ENCODE peak calls at places on chromosomes 7 and 10, in ten cellular contexts. One of them, this sample, is unnamed.

GRCh38 chr7:90771281-90771680 is 175.2 kb downstream of the CDK14 start:
- DNase-seq in spleen: no peak
- DNase-seq in cardiac muscle cell: peak; percentile 20
- DNase-seq in small intestine: no peak
- DNase-seq in heart left ventricle: no peak
- DNase-seq in GM23248: peak; percentile 79
- DNase-seq in neural progenitor cell: no peak
- DNase-seq in uterus: no peak
- DNase-seq in upper lobe of right lung: no peak
- DNase-seq in psoas muscle: no peak
- DNase-seq in this sample: no peak

GRCh38 chr7:132205515-132205914 is 370.8 kb downstream of the PLXNA4 start:
- DNase-seq in neural progenitor cell: no peak
- DNase-seq in psoas muscle: no peak
- DNase-seq in spleen: no peak
- DNase-seq in upper lobe of right lung: no peak
- DNase-seq in GM23248: no peak
- DNase-seq in heart left ventricle: no peak
- DNase-seq in uterus: no peak
- DNase-seq in small intestine: no peak
- DNase-seq in cardiac muscle cell: no peak
- DNase-seq in this sample: no peak

GRCh38 chr10:77899080-77899477 is 27.5 kb downstream of the DLG5 start:
- DNase-seq in small intestine: peak; percentile 92
- DNase-seq in neural progenitor cell: no peak
- DNase-seq in heart left ventricle: no peak
- DNase-seq in spleen: no peak
- DNase-seq in GM23248: peak; percentile 88
- DNase-seq in uterus: no peak
- DNase-seq in psoas muscle: no peak
- DNase-seq in upper lobe of right lung: no peak
- DNase-seq in cardiac muscle cell: peak; percentile 62
- DNase-seq in this sample: peak; percentile 58

GRCh38 chr10:86385806-86386205 is 19.2 kb upstream of the GRID1 start:
- DNase-seq in small intestine: no peak
- DNase-seq in heart left ventricle: no peak
- DNase-seq in upper lobe of right lung: peak; percentile 6
- DNase-seq in cardiac muscle cell: no peak
- DNase-seq in uterus: no peak
- DNase-seq in neural progenitor cell: no peak
- DNase-seq in psoas muscle: no peak
- DNase-seq in GM23248: no peak
- DNase-seq in spleen: no peak
- DNase-seq in this sample: no peak

GRCh38 chr10:80144302-80145131 is 12.0 kb downstream of the PLAC9 start:
- DNase-seq in psoas muscle: peak; percentile 45
- DNase-seq in spleen: peak; percentile 86
- DNase-seq in GM23248: peak; percentile 35
- DNase-seq in heart left ventricle: no peak
- DNase-seq in cardiac muscle cell: no peak
- DNase-seq in neural progenitor cell: no peak
- DNase-seq in upper lobe of right lung: no peak
- DNase-seq in small intestine: peak; percentile 71
- DNase-seq in uterus: no peak
- DNase-seq in this sample: no peak

GRCh38 chr7:101975046-101975445 is 157.6 kb downstream of the CUX1 start:
- DNase-seq in neural progenitor cell: no peak
- DNase-seq in psoas muscle: no peak
- DNase-seq in upper lobe of right lung: no peak
- DNase-seq in GM23248: no peak
- DNase-seq in uterus: no peak
- DNase-seq in spleen: no peak
- DNase-seq in cardiac muscle cell: no peak
- DNase-seq in heart left ventricle: no peak
- DNase-seq in small intestine: no peak
- DNase-seq in this sample: no peak

GRCh38 chr10:42990016-42990720 is 86.7 kb upstream of the RET start:
- DNase-seq in psoas muscle: no peak
- DNase-seq in neural progenitor cell: no peak
- DNase-seq in upper lobe of right lung: peak; percentile 52
- DNase-seq in heart left ventricle: no peak
- DNase-seq in small intestine: no peak
- DNase-seq in uterus: no peak
- DNase-seq in GM23248: no peak
- DNase-seq in cardiac muscle cell: no peak
- DNase-seq in spleen: peak; percentile 51
- DNase-seq in this sample: no peak

GRCh38 chr10:103278862-103279298 is 1.9 kb downstream of the INA start:
- DNase-seq in uterus: no peak
- DNase-seq in GM23248: peak; percentile 71
- DNase-seq in spleen: no peak
- DNase-seq in cardiac muscle cell: peak; percentile 71
- DNase-seq in small intestine: peak; percentile 15
- DNase-seq in heart left ventricle: no peak
- DNase-seq in neural progenitor cell: peak; percentile 90
- DNase-seq in psoas muscle: peak; percentile 39
- DNase-seq in upper lobe of right lung: peak; percentile 70
- DNase-seq in this sample: peak; percentile 48

GRCh38 chr7:95684037-95684436 is 87.7 kb upstream of the PDK4 start:
- DNase-seq in GM23248: peak; percentile 65
- DNase-seq in small intestine: peak; percentile 19
- DNase-seq in heart left ventricle: no peak
- DNase-seq in spleen: no peak
- DNase-seq in uterus: no peak
- DNase-seq in psoas muscle: no peak
- DNase-seq in neural progenitor cell: peak; percentile 27
- DNase-seq in upper lobe of right lung: no peak
- DNase-seq in cardiac muscle cell: peak; percentile 75
- DNase-seq in this sample: peak; percentile 67

GRCh38 chr10:106525871-106526270 is 638.6 kb downstream of the SORCS1 start:
- DNase-seq in cardiac muscle cell: no peak
- DNase-seq in upper lobe of right lung: no peak
- DNase-seq in small intestine: no peak
- DNase-seq in neural progenitor cell: no peak
- DNase-seq in spleen: no peak
- DNase-seq in heart left ventricle: no peak
- DNase-seq in GM23248: no peak
- DNase-seq in uterus: no peak
- DNase-seq in psoas muscle: no peak
- DNase-seq in this sample: no peak

GRCh38 chr7:135853499-135853898 is 104.9 kb upstream of the FAM180A start:
- DNase-seq in spleen: no peak
- DNase-seq in upper lobe of right lung: no peak
- DNase-seq in neural progenitor cell: no peak
- DNase-seq in small intestine: no peak
- DNase-seq in heart left ventricle: no peak
- DNase-seq in uterus: no peak
- DNase-seq in GM23248: peak; percentile 58
- DNase-seq in cardiac muscle cell: no peak
- DNase-seq in psoas muscle: no peak
- DNase-seq in this sample: peak; percentile 42

DNA sequence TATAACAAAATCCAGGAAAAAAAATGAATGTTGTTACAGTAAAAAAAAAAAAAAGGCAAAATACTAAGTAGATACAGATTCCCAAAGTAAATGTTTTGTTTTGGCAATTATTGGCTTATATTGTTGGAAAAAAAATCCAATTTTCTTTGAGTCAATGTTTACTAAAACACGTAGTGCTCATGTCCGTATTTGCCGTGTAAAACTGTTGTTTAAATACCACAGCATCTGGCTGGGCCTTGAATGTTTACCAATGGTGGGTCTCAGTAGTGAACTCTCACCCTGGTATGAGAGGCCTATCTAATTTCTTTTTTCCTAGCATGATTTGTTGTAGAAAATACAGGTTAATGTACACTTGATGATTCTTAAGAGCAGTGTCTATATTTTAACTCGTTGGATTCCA is 41.4 kb upstream of the SLC26A5 start:
- DNase-seq in GM23248: no peak
- DNase-seq in spleen: no peak
- DNase-seq in small intestine: peak; percentile 29
- DNase-seq in neural progenitor cell: no peak
- DNase-seq in heart left ventricle: no peak
- DNase-seq in upper lobe of right lung: no peak
- DNase-seq in cardiac muscle cell: no peak
- DNase-seq in psoas muscle: no peak
- DNase-seq in uterus: no peak
- DNase-seq in this sample: no peak
- H3K27me3 ChIP-seq in GM23248: no peaks in the 10 kb centered on the region
- H3K27me3 ChIP-seq in spleen: peaks cover 11% of the 10 kb centered on the region
- H3K27me3 ChIP-seq in small intestine: peaks cover 1% of the 10 kb centered on the region
- H3K27me3 ChIP-seq in neural progenitor cell: peaks cover 20% of the 10 kb centered on the region
- H3K27me3 ChIP-seq in heart left ventricle: no peaks in the 10 kb centered on the region
- H3K27me3 ChIP-seq in upper lobe of right lung: no peaks in the 10 kb centered on the region
- H3K27me3 ChIP-seq in cardiac muscle cell: no peaks in the 10 kb centered on the region
- H3K27me3 ChIP-seq in psoas muscle: no peaks in the 10 kb centered on the region
- H3K27me3 ChIP-seq in uterus: no peaks in the 10 kb centered on the region
- H3K27me3 ChIP-seq in this sample: no peaks in the 10 kb centered on the region

DNA sequence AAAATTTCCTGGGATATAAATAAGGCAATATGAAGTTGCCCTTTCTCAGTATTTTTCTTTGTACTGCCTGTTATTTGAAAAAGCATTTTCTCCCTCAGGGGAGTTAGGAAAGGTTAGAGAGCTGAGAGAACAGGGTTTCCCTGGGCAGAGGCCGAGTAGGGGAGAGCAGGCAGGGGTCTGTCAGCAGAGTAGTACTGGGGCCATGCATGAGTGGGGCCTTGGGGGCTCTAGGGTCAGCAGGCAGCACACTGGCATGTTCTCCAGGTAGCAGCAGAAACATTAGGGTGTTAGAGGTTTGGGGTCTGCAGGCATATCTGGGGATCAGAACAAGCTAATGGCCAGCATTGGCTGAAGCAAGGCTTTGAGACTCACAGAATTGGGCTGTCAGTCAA is 56.4 kb downstream of the KLRG2 start:
- DNase-seq in uterus: no peak
- DNase-seq in psoas muscle: no peak
- DNase-seq in heart left ventricle: no peak
- DNase-seq in GM23248: no peak
- DNase-seq in cardiac muscle cell: no peak
- DNase-seq in neural progenitor cell: no peak
- DNase-seq in small intestine: no peak
- DNase-seq in spleen: no peak
- DNase-seq in upper lobe of right lung: no peak
- DNase-seq in this sample: no peak
- H3K27ac ChIP-seq in uterus: no peak overlapping the region
- H3K27ac ChIP-seq in psoas muscle: no peak overlapping the region
- H3K27ac ChIP-seq in heart left ventricle: peak overlapping the region; percentile 32
- H3K27ac ChIP-seq in GM23248: no peak overlapping the region
- H3K27ac ChIP-seq in cardiac muscle cell: no peak overlapping the region
- H3K27ac ChIP-seq in neural progenitor cell: peak overlapping the region; percentile 38
- H3K27ac ChIP-seq in small intestine: no peak overlapping the region
- H3K27ac ChIP-seq in spleen: no peak overlapping the region
- H3K27ac ChIP-seq in upper lobe of right lung: no peak overlapping the region
- H3K27ac ChIP-seq in this sample: no peak overlapping the region

DNA sequence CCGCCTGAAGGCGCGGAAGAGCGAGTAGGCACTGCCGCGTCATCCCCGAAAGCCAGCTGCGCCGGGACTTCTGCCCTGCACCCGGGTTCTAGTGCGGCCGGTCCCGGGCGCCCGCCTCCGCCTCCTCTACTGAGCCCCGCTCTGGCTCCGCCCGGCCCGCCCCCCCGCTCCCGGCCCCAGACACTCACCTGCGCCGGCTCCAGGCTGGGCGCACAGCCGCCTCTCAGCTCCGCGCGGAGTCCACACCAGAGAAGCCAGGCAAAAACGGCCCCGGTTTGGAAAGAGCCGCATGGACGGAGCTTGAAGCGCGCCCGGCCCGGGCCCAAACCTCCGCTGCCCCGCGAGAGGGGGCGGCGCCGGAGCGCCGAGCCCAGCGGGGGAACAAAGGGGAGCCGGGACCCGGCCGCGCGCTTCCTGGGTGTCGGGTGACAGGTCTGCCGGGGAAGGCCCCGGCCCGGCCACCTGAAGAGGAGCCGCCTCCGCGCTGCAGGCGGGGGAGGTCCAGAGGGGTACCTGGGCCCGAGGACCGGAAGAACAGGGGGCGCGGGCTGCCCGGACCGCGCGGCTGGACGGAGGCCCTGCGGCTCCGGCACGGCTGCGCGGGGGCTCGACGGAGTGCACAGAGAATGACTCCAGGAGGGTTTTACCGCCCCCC is 168.2 kb downstream of the NRF1 start:
- DNase-seq in cardiac muscle cell: no peak
- DNase-seq in small intestine: peak; percentile 51
- DNase-seq in psoas muscle: no peak
- DNase-seq in spleen: peak; percentile 81
- DNase-seq in GM23248: peak; percentile 52
- DNase-seq in uterus: no peak
- DNase-seq in neural progenitor cell: peak; percentile 85
- DNase-seq in heart left ventricle: no peak
- DNase-seq in upper lobe of right lung: peak; percentile 91
- DNase-seq in this sample: peak; percentile 69
- H3K4me3 ChIP-seq in cardiac muscle cell: peak overlapping the region; percentile 20
- H3K4me3 ChIP-seq in small intestine: peak overlapping the region; percentile 58
- H3K4me3 ChIP-seq in psoas muscle: peak overlapping the region; percentile 70
- H3K4me3 ChIP-seq in spleen: peak overlapping the region; percentile 54
- H3K4me3 ChIP-seq in GM23248: peak overlapping the region; percentile 25
- H3K4me3 ChIP-seq in uterus: peak overlapping the region; percentile 28
- H3K4me3 ChIP-seq in neural progenitor cell: peak overlapping the region; percentile 41
- H3K4me3 ChIP-seq in heart left ventricle: peak overlapping the region; percentile 44
- H3K4me3 ChIP-seq in upper lobe of right lung: peak overlapping the region; percentile 55
- H3K4me3 ChIP-seq in this sample: peak overlapping the region; percentile 98

GRCh38 chr7:37915438-37915837 is 1.2 kb downstream of the SFRP4 start:
- DNase-seq in heart left ventricle: no peak
- DNase-seq in uterus: peak; percentile 44
- DNase-seq in psoas muscle: no peak
- DNase-seq in spleen: no peak
- DNase-seq in upper lobe of right lung: no peak
- DNase-seq in neural progenitor cell: no peak
- DNase-seq in small intestine: no peak
- DNase-seq in cardiac muscle cell: peak; percentile 33
- DNase-seq in GM23248: no peak
- DNase-seq in this sample: peak; percentile 73

GRCh38 chr7:37916017-37916672 is 472 bp downstream of the SFRP4 start:
- DNase-seq in upper lobe of right lung: peak; percentile 66
- DNase-seq in spleen: no peak
- DNase-seq in neural progenitor cell: peak; percentile 33
- DNase-seq in uterus: peak; percentile 44
- DNase-seq in GM23248: no peak
- DNase-seq in heart left ventricle: peak; percentile 65
- DNase-seq in cardiac muscle cell: peak; percentile 9
- DNase-seq in small intestine: peak; percentile 17
- DNase-seq in psoas muscle: peak; percentile 29
- DNase-seq in this sample: peak; percentile 86

GRCh38 chr7:37920305-37920618 is 178 bp upstream of the EPDR1 start:
- DNase-seq in neural progenitor cell: no peak
- DNase-seq in GM23248: no peak
- DNase-seq in uterus: no peak
- DNase-seq in spleen: no peak
- DNase-seq in upper lobe of right lung: no peak
- DNase-seq in cardiac muscle cell: no peak
- DNase-seq in psoas muscle: no peak
- DNase-seq in small intestine: no peak
- DNase-seq in heart left ventricle: no peak
- DNase-seq in this sample: no peak

GRCh38 chr7:37918526-37918925 is 1.9 kb upstream of the SFRP4 start:
- DNase-seq in upper lobe of right lung: no peak
- DNase-seq in heart left ventricle: no peak
- DNase-seq in neural progenitor cell: no peak
- DNase-seq in uterus: no peak
- DNase-seq in cardiac muscle cell: no peak
- DNase-seq in psoas muscle: no peak
- DNase-seq in spleen: no peak
- DNase-seq in small intestine: no peak
- DNase-seq in GM23248: no peak
- DNase-seq in this sample: no peak

GRCh38 chr7:37916673-37917660 is at the start of gene SFRP4:
- DNase-seq in neural progenitor cell: peak; percentile 79
- DNase-seq in uterus: peak; percentile 84
- DNase-seq in upper lobe of right lung: peak; percentile 82
- DNase-seq in psoas muscle: peak; percentile 80
- DNase-seq in spleen: peak; percentile 78
- DNase-seq in cardiac muscle cell: peak; percentile 75
- DNase-seq in small intestine: peak; percentile 73
- DNase-seq in GM23248: peak; percentile 62
- DNase-seq in heart left ventricle: peak; percentile 76
- DNase-seq in this sample: peak; percentile 91
- H3K27me3 ChIP-seq in neural progenitor cell: peaks cover 91% of the 10 kb centered on the region
- H3K27me3 ChIP-seq in uterus: no peaks in the 10 kb centered on the region
- H3K27me3 ChIP-seq in upper lobe of right lung: no peaks in the 10 kb centered on the region
- H3K27me3 ChIP-seq in psoas muscle: peaks cover 5% of the 10 kb centered on the region
- H3K27me3 ChIP-seq in spleen: peaks cover 82% of the 10 kb centered on the region
- H3K27me3 ChIP-seq in cardiac muscle cell: peaks cover 74% of the 10 kb centered on the region
- H3K27me3 ChIP-seq in small intestine: no peaks in the 10 kb centered on the region
- H3K27me3 ChIP-seq in GM23248: peaks cover 40% of the 10 kb centered on the region
- H3K27me3 ChIP-seq in heart left ventricle: peaks cover 13% of the 10 kb centered on the region
- H3K27me3 ChIP-seq in this sample: no peaks in the 10 kb centered on the region